ENCODE peak calls at places on chromosomes 11 and 22, in nine cellular contexts. W is IMR-90, O is upper lobe of right lung, R is AG10803, S is tibial nerve, U is HFF-Myc, N is fibroblast of pulmonary artery, F is Peyer's patch, D is fibroblast of villous mesenchyme. T is an unnamed sample.

GRCh38 chr11:86610559-86611341 is 61.7 kb downstream of the ME3 start:
- DNase-seq in W (no peak), O (no peak), R (no peak), S (no peak), U (no peak), N (no peak), F (no peak), D (peak), T (no peak)

GRCh38 chr11:120863359-120863758 is 160.5 kb upstream of the TBCEL start:
- DNase-seq in W (peak), O (no peak), R (peak), S (no peak), U (no peak), N (peak), F (no peak), D (no peak), T (peak)

GRCh38 chr11:75800136-75800675 is 14.8 kb upstream of the UVRAG start:
- DNase-seq in W (no peak), O (no peak), R (no peak), S (no peak), U (no peak), N (no peak), F (no peak), D (no peak), T (no peak)

GRCh38 chr11:65036931-65037330 is 4.1 kb upstream of the SAC3D1 start:
- DNase-seq in W (no peak), O (peak), R (no peak), S (no peak), U (no peak), N (no peak), F (no peak), D (no peak), T (no peak)

GRCh38 chr22:50190182-50190951 is 4.7 kb downstream of the TRABD start:
- DNase-seq in W (no peak), O (peak), R (peak), S (peak), U (no peak), N (peak), F (peak), D (peak), T (peak)

GRCh38 chr11:62787005-62787759 is at the start of gene TMEM179B:
- DNase-seq in W (peak), O (peak), R (peak), S (peak), U (peak), N (peak), F (peak), D (peak), T (peak)

GRCh38 chr11:35765211-35765610 is 102.6 kb downstream of the TRIM44 start:
- DNase-seq in W (peak), O (no peak), R (peak), S (no peak), U (no peak), N (no peak), F (no peak), D (no peak), T (peak)

GRCh38 chr11:114208371-114208770 is 87.8 kb upstream of the NNMT start:
- DNase-seq in W (no peak), O (no peak), R (no peak), S (no peak), U (no peak), N (no peak), F (no peak), D (no peak), T (no peak)

GRCh38 chr11:117087446-117087845 is 10.8 kb downstream of the SIK3 start:
- DNase-seq in W (no peak), O (no peak), R (no peak), S (no peak), U (no peak), N (no peak), F (no peak), D (no peak), T (no peak)

GRCh38 chr11:132981146-132981956 is 551.0 kb downstream of the OPCML start:
- DNase-seq in W (no peak), O (no peak), R (no peak), S (no peak), U (no peak), N (no peak), F (no peak), D (no peak), T (no peak)

GRCh38 chr22:20131593-20131855 is at the start of gene ZDHHC8:
- DNase-seq in W (no peak), O (peak), R (peak), S (no peak), U (no peak), N (no peak), F (peak), D (peak), T (no peak)

GRCh38 chr11:31060880-31061279 is 308.7 kb downstream of the DCDC1 start:
- DNase-seq in W (peak), O (no peak), R (peak), S (no peak), U (no peak), N (peak), F (no peak), D (no peak), T (peak)

GRCh38 chr11:64713031-64713780 is 9.8 kb downstream of the NRXN2 start:
- DNase-seq in W (peak), O (peak), R (peak), S (no peak), U (no peak), N (peak), F (peak), D (peak), T (peak)

GRCh38 chr11:103024086-103024485 is 67.9 kb downstream of the DCUN1D5 start:
- DNase-seq in W (no peak), O (no peak), R (peak), S (no peak), U (no peak), N (peak), F (no peak), D (no peak), T (no peak)

GRCh38 chr11:7514099-7514725 is 413 bp downstream of the PPFIBP2 start:
- DNase-seq in W (no peak), O (no peak), R (no peak), S (no peak), U (no peak), N (no peak), F (no peak), D (no peak), T (no peak)

GRCh38 chr11:69662021-69662698 is 13.0 kb downstream of the LTO1 start:
- DNase-seq in W (no peak), O (peak), R (no peak), S (no peak), U (no peak), N (no peak), F (peak), D (no peak), T (peak)

DNA sequence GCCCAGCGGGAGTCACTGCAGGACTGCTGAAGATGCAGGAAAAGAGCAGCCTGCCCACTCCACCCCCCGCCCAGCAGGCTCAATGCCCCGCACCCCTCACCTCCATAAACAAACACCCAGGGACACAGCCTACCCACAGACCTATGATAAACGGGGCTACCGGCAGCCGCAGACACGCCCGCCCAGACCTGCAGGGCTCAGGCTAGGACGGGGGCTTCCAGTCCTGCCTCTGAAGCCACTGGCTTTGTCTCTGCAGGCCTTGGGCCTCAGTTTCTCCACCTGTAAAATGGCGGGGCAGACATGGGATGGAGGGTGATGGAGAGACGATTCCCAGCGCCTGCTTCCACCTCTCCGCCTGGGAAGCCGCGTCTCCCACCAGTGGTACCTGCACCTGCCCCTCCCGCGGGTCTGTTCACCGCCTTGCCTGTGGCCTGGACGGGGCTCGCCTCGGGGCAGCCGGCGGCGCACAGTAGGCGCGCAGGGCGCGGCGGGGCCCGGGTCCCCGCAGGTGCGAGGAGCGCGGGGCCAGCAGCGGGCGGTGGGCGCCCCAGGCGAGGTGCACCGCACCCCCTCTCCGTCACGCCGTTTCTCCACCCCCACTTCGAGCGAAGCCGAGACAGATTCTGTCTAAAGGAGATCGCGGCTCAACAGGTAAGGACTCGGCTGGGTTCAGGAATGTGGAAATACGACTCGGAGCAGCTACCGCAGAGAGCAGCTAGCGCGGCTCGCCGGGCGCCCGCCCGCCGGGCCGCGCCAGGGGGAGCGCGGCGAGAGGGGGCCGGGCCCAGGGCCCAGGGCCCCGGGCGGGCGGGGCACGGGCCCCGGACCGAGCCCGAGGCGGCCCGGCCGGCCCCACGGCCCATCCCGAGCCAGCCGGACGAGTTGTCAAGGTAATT is 1.4 kb downstream of the WNT7B start:
- DNase-seq in W (no peak), O (no peak), R (no peak), S (no peak), U (no peak), N (no peak), F (no peak), D (no peak), T (no peak)
- H3K4me3 ChIP-seq in W (no peak), O (peak), R (no peak), S (no peak), U (no peak), N (no peak), F (no peak), D (no peak), T (no peak)

GRCh38 chr22:25896098-25896497 is 154.1 kb downstream of the MYO18B start:
- DNase-seq in W (no peak), O (no peak), R (no peak), S (no peak), U (no peak), N (no peak), F (no peak), D (no peak), T (no peak)
- TF ChIP-seq CTCF in W (no peak), O (no peak), R (no peak), S (no peak), U (no peak), N (no peak), F (no peak), D (no peak), T (no peak)

GRCh38 chr11:9651481-9651880 is 12.4 kb upstream of the SWAP70 start:
- DNase-seq in W (no peak), O (no peak), R (no peak), S (no peak), U (no peak), N (no peak), F (no peak), D (no peak), T (no peak)

GRCh38 chr11:9657531-9657930 is 6.3 kb upstream of the SWAP70 start:
- DNase-seq in W (no peak), O (no peak), R (no peak), S (no peak), U (no peak), N (no peak), F (no peak), D (no peak), T (no peak)

GRCh38 chr11:9656864-9657263 is 7.0 kb upstream of the SWAP70 start:
- DNase-seq in W (no peak), O (no peak), R (no peak), S (no peak), U (no peak), N (no peak), F (no peak), D (peak), T (no peak)

GRCh38 chr11:9653871-9654270 is 10.0 kb upstream of the SWAP70 start:
- DNase-seq in W (no peak), O (no peak), R (no peak), S (no peak), U (no peak), N (no peak), F (no peak), D (no peak), T (no peak)

DNA sequence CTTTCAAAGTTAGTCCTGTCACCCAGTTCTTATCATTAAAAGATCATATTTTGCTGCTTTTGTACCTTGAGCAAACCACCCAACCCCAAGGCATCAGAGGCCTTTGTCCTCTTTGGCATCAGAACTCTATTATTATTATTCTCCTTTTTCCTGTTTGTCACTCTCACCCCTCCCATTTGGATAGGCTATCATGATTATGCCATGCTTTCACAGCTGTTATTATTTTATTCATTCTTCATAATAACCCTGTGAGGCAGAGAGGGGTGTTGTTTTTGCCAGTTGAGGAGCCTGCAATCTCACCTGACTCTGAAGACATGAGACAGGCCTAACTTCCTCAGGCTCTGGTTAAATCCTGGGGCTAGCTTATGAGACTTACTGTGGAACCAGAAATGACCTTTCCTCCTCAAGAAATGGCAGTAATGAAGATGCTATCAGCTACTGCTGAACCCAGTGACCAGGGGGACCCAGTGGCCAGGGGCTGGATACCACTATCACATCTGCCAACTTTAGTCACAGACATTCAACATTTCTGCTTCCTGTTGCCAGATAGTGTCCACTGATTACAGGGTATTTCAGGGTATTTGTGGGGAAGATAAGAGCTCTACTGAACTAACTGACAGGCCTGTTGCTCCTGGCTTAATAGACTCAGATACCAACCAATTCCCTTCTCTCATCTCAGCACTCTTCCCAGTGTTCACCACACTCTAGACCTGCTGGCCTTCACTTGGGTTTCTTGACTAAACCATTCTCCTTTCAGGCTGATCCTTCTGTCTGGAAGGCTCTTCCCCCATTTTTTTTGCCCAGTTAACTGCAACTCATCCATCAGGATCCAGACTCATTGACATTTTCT is 11.8 kb upstream of the SWAP70 start:
- DNase-seq in W (no peak), O (no peak), R (no peak), S (no peak), U (no peak), N (no peak), F (no peak), D (no peak), T (no peak)
- H3K4me3 ChIP-seq in W (no peak), O (no peak), R (no peak), S (no peak), U (no peak), N (no peak), F (no peak), D (no peak), T (no peak)

GRCh38 chr11:125592305-125593112 is at the start of gene STT3A:
- DNase-seq in W (peak), O (peak), R (peak), S (peak), U (peak), N (peak), F (peak), D (peak), T (peak)
- TF ChIP-seq CTCF in W (no peak), O (no peak), R (no peak), S (no peak), U (no peak), N (no peak), F (no peak), D (no peak), T (no peak)

GRCh38 chr11:38300570-38300969 is 1702.5 kb upstream of the RAG2 start:
- DNase-seq in W (no peak), O (no peak), R (no peak), S (no peak), U (no peak), N (no peak), F (no peak), D (no peak), T (no peak)

GRCh38 chr11:38302564-38302963 is 1704.5 kb upstream of the RAG2 start:
- DNase-seq in W (no peak), O (no peak), R (no peak), S (no peak), U (no peak), N (no peak), F (no peak), D (no peak), T (no peak)

GRCh38 chr11:38307455-38307854 is 1709.4 kb upstream of the RAG2 start:
- DNase-seq in W (no peak), O (no peak), R (no peak), S (no peak), U (no peak), N (no peak), F (no peak), D (no peak), T (no peak)

GRCh38 chr11:38305682-38306081 is 1707.6 kb upstream of the RAG2 start:
- DNase-seq in W (no peak), O (no peak), R (no peak), S (no peak), U (no peak), N (peak), F (no peak), D (no peak), T (peak)

DNA sequence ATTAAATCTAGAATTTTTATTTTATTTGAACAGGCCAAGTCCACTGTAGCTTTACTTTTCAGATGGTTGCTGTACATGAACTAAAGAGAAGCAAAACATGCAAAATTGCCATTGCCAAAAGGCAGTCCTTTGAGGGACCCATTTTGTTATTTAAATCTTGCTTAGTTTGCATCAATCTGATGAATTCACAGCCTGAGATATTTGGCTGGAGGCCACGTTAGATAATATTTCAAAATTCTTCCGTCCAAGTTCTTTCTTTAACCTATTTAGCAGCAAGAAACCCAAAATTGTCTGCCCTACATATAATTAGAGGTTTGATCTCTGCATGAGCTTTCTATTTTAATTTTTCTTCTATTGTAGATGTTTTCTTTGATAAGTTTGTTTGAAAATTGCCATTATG is 1706.9 kb upstream of the RAG2 start:
- DNase-seq in W (no peak), O (no peak), R (no peak), S (no peak), U (no peak), N (peak), F (no peak), D (no peak), T (no peak)
- H3K4me3 ChIP-seq in W (no peak), O (no peak), R (no peak), S (no peak), U (no peak), N (no peak), F (no peak), D (no peak), T (no peak)

GRCh38 chr11:77113382-77114088 is 10.9 kb downstream of the OMP start:
- DNase-seq in W (peak), O (no peak), R (peak), S (no peak), U (no peak), N (peak), F (peak), D (peak), T (peak)
- TF ChIP-seq CTCF in W (peak), O (peak), R (peak), S (peak), U (peak), N (peak), F (no peak), D (peak), T (peak)

GRCh38 chr11:118264568-118265470 is 722 bp upstream of the MPZL2 start:
- DNase-seq in W (no peak), O (no peak), R (no peak), S (no peak), U (no peak), N (no peak), F (no peak), D (no peak), T (no peak)
- H3K4me3 ChIP-seq in W (no peak), O (peak), R (no peak), S (no peak), U (no peak), N (no peak), F (no peak), D (no peak), T (no peak)

T was measured in fibroblast of mammary gland.